ENCODE peak calls at places on chromosomes 11 and 22, in ten cellular contexts. I, W, J, G, X, C, Y, L, Q and D are unnamed samples.

GRCh38 chr22:33896801-33897620 is 23.3 kb downstream of the LARGE1 start:
- DNase-seq in I (no peak), W (no peak), J (no peak), G (no peak), X (no peak), C (no peak), Y (no peak), L (peak; percentile 27), Q (peak; percentile 45), D (no peak)

GRCh38 chr11:13343931-13344717 is 66.5 kb downstream of the BMAL1 start:
- DNase-seq in I (peak; percentile 78), W (peak; percentile 42), J (peak; percentile 48), G (peak; percentile 79), X (peak; percentile 42), C (peak; percentile 88), Y (peak; percentile 75), L (peak; percentile 82), Q (peak; percentile 79), D (peak; percentile 81)

GRCh38 chr11:80297808-80298460 is 857.1 kb upstream of the TENM4 start:
- DNase-seq in I (no peak), W (no peak), J (no peak), G (no peak), X (no peak), C (peak; percentile 68), Y (no peak), L (no peak), Q (peak; percentile 82), D (peak; percentile 64)

GRCh38 chr22:17943533-17944204 is 80.7 kb downstream of the MICAL3 start:
- DNase-seq in I (no peak), W (no peak), J (no peak), G (no peak), X (no peak), C (no peak), Y (no peak), L (no peak), Q (no peak), D (no peak)

GRCh38 chr11:130798801-130799200 is 117.5 kb downstream of the SNX19 start:
- DNase-seq in I (no peak), W (no peak), J (no peak), G (no peak), X (no peak), C (no peak), Y (no peak), L (no peak), Q (no peak), D (no peak)

GRCh38 chr11:72814831-72815618 is 814 bp downstream of the ATG16L2 start:
- DNase-seq in I (no peak), W (no peak), J (peak; percentile 28), G (peak; percentile 56), X (no peak), C (peak; percentile 70), Y (no peak), L (peak; percentile 56), Q (peak; percentile 54), D (peak; percentile 63)

GRCh38 chr22:41770715-41771452 is 29.6 kb upstream of the CCDC134 start:
- DNase-seq in I (no peak), W (no peak), J (no peak), G (no peak), X (no peak), C (no peak), Y (no peak), L (peak; percentile 43), Q (no peak), D (peak; percentile 82)

GRCh38 chr11:100619484-100619883 is 67.6 kb upstream of the ARHGAP42 start:
- DNase-seq in I (no peak), W (no peak), J (no peak), G (no peak), X (no peak), C (peak; percentile 19), Y (no peak), L (peak; percentile 9), Q (peak; percentile 58), D (peak; percentile 26)

GRCh38 chr11:81892770-81893635 is 840.7 kb downstream of the FAM181B start:
- DNase-seq in I (no peak), W (no peak), J (no peak), G (no peak), X (no peak), C (no peak), Y (no peak), L (no peak), Q (no peak), D (no peak)

GRCh38 chr11:72700026-72700610 is 25.9 kb upstream of the PDE2A start:
- DNase-seq in I (no peak), W (no peak), J (no peak), G (no peak), X (no peak), C (peak; percentile 53), Y (no peak), L (peak; percentile 78), Q (peak; percentile 52), D (peak; percentile 69)

GRCh38 chr11:1553808-1554594 is 18.1 kb downstream of the DUSP8 start:
- DNase-seq in I (no peak), W (no peak), J (no peak), G (peak; percentile 89), X (no peak), C (no peak), Y (no peak), L (no peak), Q (no peak), D (no peak)

GRCh38 chr11:70174846-70175764 is 28.0 kb upstream of the FADD start:
- DNase-seq in I (peak; percentile 17), W (no peak), J (no peak), G (no peak), X (no peak), C (no peak), Y (no peak), L (no peak), Q (no peak), D (no peak)

GRCh38 chr11:111123463-111124398 is 121.8 kb upstream of the POU2AF2 start:
- DNase-seq in I (no peak), W (peak; percentile 8), J (no peak), G (no peak), X (no peak), C (no peak), Y (peak; percentile 39), L (no peak), Q (no peak), D (peak; percentile 48)

GRCh38 chr11:7576671-7577225 is 62.9 kb downstream of the PPFIBP2 start:
- DNase-seq in I (no peak), W (no peak), J (no peak), G (no peak), X (no peak), C (peak; percentile 64), Y (no peak), L (peak; percentile 51), Q (peak; percentile 47), D (no peak)

GRCh38 chr11:69480547-69481392 is 693 bp upstream of the LINC01488 start:
- DNase-seq in I (no peak), W (no peak), J (no peak), G (peak; percentile 66), X (no peak), C (no peak), Y (no peak), L (peak; percentile 53), Q (peak; percentile 15), D (no peak)

GRCh38 chr11:106670069-106670468 is 348.2 kb downstream of the GUCY1A2 start:
- DNase-seq in I (no peak), W (no peak), J (no peak), G (no peak), X (no peak), C (no peak), Y (no peak), L (no peak), Q (peak; percentile 4), D (no peak)

GRCh38 chr11:18106688-18107087 is 806 bp upstream of the SAAL1 start:
- DNase-seq in I (no peak), W (no peak), J (no peak), G (no peak), X (no peak), C (no peak), Y (no peak), L (no peak), Q (peak; percentile 65), D (peak; percentile 41)

GRCh38 chr11:45073575-45074225 is 72.7 kb upstream of the PRDM11 start:
- DNase-seq in I (no peak), W (no peak), J (no peak), G (no peak), X (no peak), C (no peak), Y (no peak), L (no peak), Q (no peak), D (peak; percentile 6)

GRCh38 chr11:110525883-110526282 is 96.1 kb downstream of the FDX1 start:
- DNase-seq in I (no peak), W (no peak), J (no peak), G (no peak), X (no peak), C (peak; percentile 57), Y (no peak), L (peak; percentile 67), Q (peak; percentile 92), D (peak; percentile 96)

GRCh38 chr22:39598017-39598965 is 27.7 kb downstream of the CACNA1I start:
- DNase-seq in I (peak; percentile 54), W (no peak), J (peak; percentile 49), G (peak; percentile 89), X (peak; percentile 39), C (no peak), Y (no peak), L (peak; percentile 49), Q (no peak), D (peak; percentile 80)